ENCODE peak calls at places on chromosome 7, in eight cellular contexts. One of them, this sample, is unnamed.

GRCh38 chr7:137258552-137258951 is 85.0 kb downstream of the PTN start:
- DNase-seq in PC-9: no peak
- DNase-seq in IMR-90: no peak
- DNase-seq in hepatocyte: no peak
- DNase-seq in mesenchymal stem cell: no peak
- DNase-seq in PC-3: no peak
- DNase-seq in fibroblast of lung: no peak
- DNase-seq in GM23248: no peak
- DNase-seq in this sample: no peak

GRCh38 chr7:141660259-141660658 is 41.7 kb downstream of the DENND11 start:
- DNase-seq in PC-9: no peak
- DNase-seq in IMR-90: peak; percentile 35
- DNase-seq in hepatocyte: no peak
- DNase-seq in mesenchymal stem cell: peak; percentile 74
- DNase-seq in PC-3: no peak
- DNase-seq in fibroblast of lung: no peak
- DNase-seq in GM23248: no peak
- DNase-seq in this sample: no peak

GRCh38 chr7:18180685-18181084 is 153.0 kb upstream of the PRPS1L1 start:
- DNase-seq in PC-9: no peak
- DNase-seq in IMR-90: no peak
- DNase-seq in hepatocyte: no peak
- DNase-seq in mesenchymal stem cell: no peak
- DNase-seq in PC-3: no peak
- DNase-seq in fibroblast of lung: no peak
- DNase-seq in GM23248: no peak
- DNase-seq in this sample: no peak

GRCh38 chr7:16402940-16403339 is 18.4 kb downstream of the CRPPA start:
- DNase-seq in PC-9: no peak
- DNase-seq in IMR-90: no peak
- DNase-seq in hepatocyte: no peak
- DNase-seq in mesenchymal stem cell: no peak
- DNase-seq in PC-3: no peak
- DNase-seq in fibroblast of lung: no peak
- DNase-seq in GM23248: no peak
- DNase-seq in this sample: no peak

GRCh38 chr7:41189866-41190265 is 513.0 kb downstream of the INHBA start:
- DNase-seq in PC-9: peak; percentile 61
- DNase-seq in IMR-90: peak; percentile 97
- DNase-seq in hepatocyte: peak; percentile 23
- DNase-seq in mesenchymal stem cell: peak; percentile 90
- DNase-seq in PC-3: peak; percentile 96
- DNase-seq in fibroblast of lung: peak; percentile 98
- DNase-seq in GM23248: peak; percentile 94
- DNase-seq in this sample: peak; percentile 81

GRCh38 chr7:134892963-134893362 is 93.3 kb upstream of the AGBL3 start:
- DNase-seq in PC-9: no peak
- DNase-seq in IMR-90: no peak
- DNase-seq in hepatocyte: no peak
- DNase-seq in mesenchymal stem cell: no peak
- DNase-seq in PC-3: no peak
- DNase-seq in fibroblast of lung: no peak
- DNase-seq in GM23248: peak; percentile 39
- DNase-seq in this sample: no peak

GRCh38 chr7:91201731-91202130 is 62.5 kb upstream of the FZD1 start:
- DNase-seq in PC-9: no peak
- DNase-seq in IMR-90: no peak
- DNase-seq in hepatocyte: no peak
- DNase-seq in mesenchymal stem cell: no peak
- DNase-seq in PC-3: no peak
- DNase-seq in fibroblast of lung: no peak
- DNase-seq in GM23248: no peak
- DNase-seq in this sample: no peak

GRCh38 chr7:18016547-18017444 is 10.8 kb downstream of the PRPS1L1 start:
- DNase-seq in PC-9: no peak
- DNase-seq in IMR-90: no peak
- DNase-seq in hepatocyte: no peak
- DNase-seq in mesenchymal stem cell: no peak
- DNase-seq in PC-3: no peak
- DNase-seq in fibroblast of lung: peak; percentile 66
- DNase-seq in GM23248: no peak
- DNase-seq in this sample: no peak

GRCh38 chr7:78090616-78091015 is 292.0 kb downstream of the PHTF2 start:
- DNase-seq in PC-9: no peak
- DNase-seq in IMR-90: peak; percentile 16
- DNase-seq in hepatocyte: no peak
- DNase-seq in mesenchymal stem cell: no peak
- DNase-seq in PC-3: no peak
- DNase-seq in fibroblast of lung: no peak
- DNase-seq in GM23248: peak; percentile 26
- DNase-seq in this sample: no peak

GRCh38 chr7:92598310-92598981 is 8.3 kb upstream of the FAM133B start:
- DNase-seq in PC-9: no peak
- DNase-seq in IMR-90: no peak
- DNase-seq in hepatocyte: no peak
- DNase-seq in mesenchymal stem cell: no peak
- DNase-seq in PC-3: no peak
- DNase-seq in fibroblast of lung: no peak
- DNase-seq in GM23248: no peak
- DNase-seq in this sample: no peak

GRCh38 chr7:152752513-152752912 is 7.0 kb upstream of the ACTR3B start:
- DNase-seq in PC-9: no peak
- DNase-seq in IMR-90: no peak
- DNase-seq in hepatocyte: no peak
- DNase-seq in mesenchymal stem cell: no peak
- DNase-seq in PC-3: peak; percentile 88
- DNase-seq in fibroblast of lung: no peak
- DNase-seq in GM23248: no peak
- DNase-seq in this sample: no peak

GRCh38 chr7:134547738-134548054 is 1.2 kb upstream of the AKR1B15 start:
- DNase-seq in PC-9: no peak
- DNase-seq in IMR-90: peak; percentile 74
- DNase-seq in hepatocyte: peak; percentile 85
- DNase-seq in mesenchymal stem cell: peak; percentile 80
- DNase-seq in PC-3: peak; percentile 74
- DNase-seq in fibroblast of lung: peak; percentile 73
- DNase-seq in GM23248: peak; percentile 86
- DNase-seq in this sample: no peak

GRCh38 chr7:146922777-146923176 is 806.2 kb downstream of the CNTNAP2 start:
- DNase-seq in PC-9: no peak
- DNase-seq in IMR-90: no peak
- DNase-seq in hepatocyte: no peak
- DNase-seq in mesenchymal stem cell: no peak
- DNase-seq in PC-3: no peak
- DNase-seq in fibroblast of lung: no peak
- DNase-seq in GM23248: no peak
- DNase-seq in this sample: no peak

GRCh38 chr7:154212861-154213260 is 160.7 kb downstream of the DPP6 start:
- DNase-seq in PC-9: no peak
- DNase-seq in IMR-90: no peak
- DNase-seq in hepatocyte: no peak
- DNase-seq in mesenchymal stem cell: no peak
- DNase-seq in PC-3: no peak
- DNase-seq in fibroblast of lung: no peak
- DNase-seq in GM23248: no peak
- DNase-seq in this sample: no peak

GRCh38 chr7:157502701-157503111 is 165.9 kb downstream of the DNAJB6 start:
- DNase-seq in PC-9: no peak
- DNase-seq in IMR-90: no peak
- DNase-seq in hepatocyte: no peak
- DNase-seq in mesenchymal stem cell: peak; percentile 2
- DNase-seq in PC-3: peak; percentile 6
- DNase-seq in fibroblast of lung: peak; percentile 11
- DNase-seq in GM23248: peak; percentile 6
- DNase-seq in this sample: no peak
- H2AFZ ChIP-seq in PC-9: no peak overlapping the region
- H2AFZ ChIP-seq in IMR-90: no peak overlapping the region
- H2AFZ ChIP-seq in hepatocyte: no peak overlapping the region
- H2AFZ ChIP-seq in mesenchymal stem cell: no peak overlapping the region
- H2AFZ ChIP-seq in PC-3: peak overlapping the region; percentile 53
- H2AFZ ChIP-seq in fibroblast of lung: no peak overlapping the region
- H2AFZ ChIP-seq in GM23248: no peak overlapping the region
- H2AFZ ChIP-seq in this sample: no peak overlapping the region

GRCh38 chr7:133344275-133344674 is 91.4 kb downstream of the EXOC4 start:
- DNase-seq in PC-9: no peak
- DNase-seq in IMR-90: peak; percentile 32
- DNase-seq in hepatocyte: no peak
- DNase-seq in mesenchymal stem cell: no peak
- DNase-seq in PC-3: no peak
- DNase-seq in fibroblast of lung: no peak
- DNase-seq in GM23248: peak; percentile 35
- DNase-seq in this sample: no peak

GRCh38 chr7:133349101-133349500 is 96.2 kb downstream of the EXOC4 start:
- DNase-seq in PC-9: no peak
- DNase-seq in IMR-90: no peak
- DNase-seq in hepatocyte: no peak
- DNase-seq in mesenchymal stem cell: no peak
- DNase-seq in PC-3: no peak
- DNase-seq in fibroblast of lung: no peak
- DNase-seq in GM23248: no peak
- DNase-seq in this sample: no peak

DNA sequence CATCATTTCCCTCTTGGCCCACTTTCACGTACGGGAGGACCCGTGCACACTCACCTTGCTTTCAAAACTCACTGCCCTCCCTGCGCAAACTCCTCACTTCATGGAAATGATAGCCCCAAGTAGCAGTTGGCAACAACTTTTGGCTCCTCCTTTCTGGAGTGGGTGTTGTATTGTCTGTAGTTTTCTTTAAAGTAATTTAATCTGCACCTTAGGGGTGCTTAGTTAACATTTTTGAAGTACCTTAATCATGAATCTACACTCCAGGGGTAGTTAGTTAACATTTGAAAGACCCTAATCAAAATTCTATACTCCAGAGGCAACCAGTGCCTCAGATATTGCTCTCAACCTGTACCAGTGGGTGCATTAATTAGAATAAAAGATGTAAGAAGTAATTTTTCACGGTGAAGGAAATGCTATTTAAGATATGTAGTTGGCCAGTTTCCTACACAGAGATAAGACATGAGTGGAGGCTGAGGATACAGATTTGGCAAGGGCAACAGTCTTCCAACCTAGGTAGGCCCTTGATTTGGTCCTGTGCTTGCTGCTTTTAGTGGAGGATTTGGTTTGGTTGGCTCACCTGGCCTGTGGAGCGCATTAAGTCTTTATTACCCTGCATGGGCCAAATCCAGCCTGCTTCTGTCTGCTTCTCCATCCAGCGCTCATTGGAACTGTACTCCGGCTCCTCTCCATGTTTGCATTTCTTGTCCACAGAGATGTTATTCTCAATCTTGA is 93.0 kb downstream of the EXOC4 start:
- DNase-seq in PC-9: no peak
- DNase-seq in IMR-90: no peak
- DNase-seq in hepatocyte: no peak
- DNase-seq in mesenchymal stem cell: no peak
- DNase-seq in PC-3: no peak
- DNase-seq in fibroblast of lung: no peak
- DNase-seq in GM23248: no peak
- DNase-seq in this sample: no peak
- H3K4me2 ChIP-seq in PC-9: no peak overlapping the region
- H3K4me2 ChIP-seq in IMR-90: no peak overlapping the region
- H3K4me2 ChIP-seq in hepatocyte: no peak overlapping the region
- H3K4me2 ChIP-seq in mesenchymal stem cell: no peak overlapping the region
- H3K4me2 ChIP-seq in PC-3: no peak overlapping the region
- H3K4me2 ChIP-seq in fibroblast of lung: no peak overlapping the region
- H3K4me2 ChIP-seq in GM23248: no peak overlapping the region
- H3K4me2 ChIP-seq in this sample: no peak overlapping the region

DNA sequence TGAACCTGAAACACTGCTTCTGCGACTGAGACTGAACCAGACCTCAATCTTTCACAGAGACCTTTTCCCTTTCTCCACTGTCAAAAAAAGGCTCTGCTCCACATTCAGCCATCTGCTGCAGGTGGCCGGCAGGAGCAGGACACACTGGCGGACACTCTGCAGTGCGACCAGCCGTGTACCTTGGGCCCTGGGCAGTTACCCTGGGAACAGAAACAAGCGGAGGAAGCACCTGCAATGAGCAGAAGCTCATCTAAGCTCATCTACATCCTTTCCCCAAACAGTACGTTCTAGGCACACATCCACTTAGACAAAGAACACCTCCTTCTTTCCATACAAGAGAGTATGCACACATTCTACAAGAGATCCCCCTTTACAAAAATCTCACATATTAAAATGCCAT is 22.8 kb downstream of the VOPP1 start:
- DNase-seq in PC-9: no peak
- DNase-seq in IMR-90: no peak
- DNase-seq in hepatocyte: no peak
- DNase-seq in mesenchymal stem cell: no peak
- DNase-seq in PC-3: no peak
- DNase-seq in fibroblast of lung: no peak
- DNase-seq in GM23248: no peak
- DNase-seq in this sample: no peak
- H3K36me3 ChIP-seq in PC-9: peaks cover 18% of the 10 kb centered on the region
- H3K36me3 ChIP-seq in IMR-90: no peaks in the 10 kb centered on the region
- H3K36me3 ChIP-seq in hepatocyte: no peaks in the 10 kb centered on the region
- H3K36me3 ChIP-seq in mesenchymal stem cell: peaks cover 1% of the 10 kb centered on the region
- H3K36me3 ChIP-seq in PC-3: no peaks in the 10 kb centered on the region
- H3K36me3 ChIP-seq in fibroblast of lung: no peaks in the 10 kb centered on the region
- H3K36me3 ChIP-seq in GM23248: no peaks in the 10 kb centered on the region
- H3K36me3 ChIP-seq in this sample: no peaks in the 10 kb centered on the region

GRCh38 chr7:76408121-76408560 is 1.4 kb downstream of the SSC4D start:
- DNase-seq in PC-9: no peak
- DNase-seq in IMR-90: no peak
- DNase-seq in hepatocyte: no peak
- DNase-seq in mesenchymal stem cell: no peak
- DNase-seq in PC-3: no peak
- DNase-seq in fibroblast of lung: no peak
- DNase-seq in GM23248: no peak
- DNase-seq in this sample: no peak
- H2AFZ ChIP-seq in PC-9: no peak overlapping the region
- H2AFZ ChIP-seq in IMR-90: no peak overlapping the region
- H2AFZ ChIP-seq in hepatocyte: no peak overlapping the region
- H2AFZ ChIP-seq in mesenchymal stem cell: no peak overlapping the region
- H2AFZ ChIP-seq in PC-3: no peak overlapping the region
- H2AFZ ChIP-seq in fibroblast of lung: no peak overlapping the region
- H2AFZ ChIP-seq in GM23248: no peak overlapping the region
- H2AFZ ChIP-seq in this sample: no peak overlapping the region

This sample was measured in keratinocyte.